ENCODE peak calls at places on chromosomes 4 and X, in eight cellular contexts. One of them, this sample, is unnamed.

GRCh38 chrX:136574548-136574947 is 42.5 kb downstream of the VGLL1 start:
- DNase-seq in coronary artery: no peak
- DNase-seq in HFF-Myc: no peak
- DNase-seq in activated T-helper 1 cell treated with anti-CD3 and anti-CD28 coated beads, Interleukin-12 subunit alpha, Interleukin-12 subunit beta, Interleukin-2, Interleukin-4 antibody, amounts not matched to agents 30 ng/mL and 10 ng/mL and 1 ng/mL, durations not matched to agents 14 hours and 24 hours and 36 hours: no peak
- DNase-seq in stimulated activated naive B cell treated with anti-CD40 and anti-IgM and Interleukin-4, amounts not matched to agents 10 μg/mL and 1 μg/mL and 100 μg/mL, for 72 hours: no peak
- DNase-seq in cardiac septum: no peak
- DNase-seq in sciatic nerve: no peak
- DNase-seq in fibroblast of lung: no peak
- DNase-seq in this sample: no peak

GRCh38 chr4:158777423-158777822 is 8.6 kb downstream of the FNIP2 start:
- DNase-seq in coronary artery: no peak
- DNase-seq in HFF-Myc: no peak
- DNase-seq in activated T-helper 1 cell treated with anti-CD3 and anti-CD28 coated beads, Interleukin-12 subunit alpha, Interleukin-12 subunit beta, Interleukin-2, Interleukin-4 antibody, amounts not matched to agents 30 ng/mL and 10 ng/mL and 1 ng/mL, durations not matched to agents 14 hours and 24 hours and 36 hours: no peak
- DNase-seq in stimulated activated naive B cell treated with anti-CD40 and anti-IgM and Interleukin-4, amounts not matched to agents 10 μg/mL and 1 μg/mL and 100 μg/mL, for 72 hours: no peak
- DNase-seq in cardiac septum: no peak
- DNase-seq in sciatic nerve: no peak
- DNase-seq in fibroblast of lung: no peak
- DNase-seq in this sample: no peak

GRCh38 chr4:151248519-151248918 is 28.4 kb upstream of the PRSS48 start:
- DNase-seq in coronary artery: no peak
- DNase-seq in HFF-Myc: no peak
- DNase-seq in activated T-helper 1 cell treated with anti-CD3 and anti-CD28 coated beads, Interleukin-12 subunit alpha, Interleukin-12 subunit beta, Interleukin-2, Interleukin-4 antibody, amounts not matched to agents 30 ng/mL and 10 ng/mL and 1 ng/mL, durations not matched to agents 14 hours and 24 hours and 36 hours: no peak
- DNase-seq in stimulated activated naive B cell treated with anti-CD40 and anti-IgM and Interleukin-4, amounts not matched to agents 10 μg/mL and 1 μg/mL and 100 μg/mL, for 72 hours: no peak
- DNase-seq in cardiac septum: no peak
- DNase-seq in sciatic nerve: no peak
- DNase-seq in fibroblast of lung: no peak
- DNase-seq in this sample: no peak

GRCh38 chrX:107454302-107454701 is 4.8 kb downstream of the FRMPD3 start:
- DNase-seq in coronary artery: no peak
- DNase-seq in HFF-Myc: peak; percentile 2
- DNase-seq in activated T-helper 1 cell treated with anti-CD3 and anti-CD28 coated beads, Interleukin-12 subunit alpha, Interleukin-12 subunit beta, Interleukin-2, Interleukin-4 antibody, amounts not matched to agents 30 ng/mL and 10 ng/mL and 1 ng/mL, durations not matched to agents 14 hours and 24 hours and 36 hours: no peak
- DNase-seq in stimulated activated naive B cell treated with anti-CD40 and anti-IgM and Interleukin-4, amounts not matched to agents 10 μg/mL and 1 μg/mL and 100 μg/mL, for 72 hours: no peak
- DNase-seq in cardiac septum: no peak
- DNase-seq in sciatic nerve: no peak
- DNase-seq in fibroblast of lung: no peak
- DNase-seq in this sample: no peak

GRCh38 chrX:129875669-129876068 is 30.3 kb upstream of the UTP14A start:
- DNase-seq in coronary artery: no peak
- DNase-seq in HFF-Myc: peak; percentile 83
- DNase-seq in activated T-helper 1 cell treated with anti-CD3 and anti-CD28 coated beads, Interleukin-12 subunit alpha, Interleukin-12 subunit beta, Interleukin-2, Interleukin-4 antibody, amounts not matched to agents 30 ng/mL and 10 ng/mL and 1 ng/mL, durations not matched to agents 14 hours and 24 hours and 36 hours: no peak
- DNase-seq in stimulated activated naive B cell treated with anti-CD40 and anti-IgM and Interleukin-4, amounts not matched to agents 10 μg/mL and 1 μg/mL and 100 μg/mL, for 72 hours: no peak
- DNase-seq in cardiac septum: no peak
- DNase-seq in sciatic nerve: no peak
- DNase-seq in fibroblast of lung: peak; percentile 70
- DNase-seq in this sample: no peak

GRCh38 chr4:23333946-23334878 is 555.6 kb downstream of the PPARGC1A start:
- DNase-seq in coronary artery: no peak
- DNase-seq in HFF-Myc: peak; percentile 10
- DNase-seq in activated T-helper 1 cell treated with anti-CD3 and anti-CD28 coated beads, Interleukin-12 subunit alpha, Interleukin-12 subunit beta, Interleukin-2, Interleukin-4 antibody, amounts not matched to agents 30 ng/mL and 10 ng/mL and 1 ng/mL, durations not matched to agents 14 hours and 24 hours and 36 hours: peak; percentile 53
- DNase-seq in stimulated activated naive B cell treated with anti-CD40 and anti-IgM and Interleukin-4, amounts not matched to agents 10 μg/mL and 1 μg/mL and 100 μg/mL, for 72 hours: peak; percentile 4
- DNase-seq in cardiac septum: no peak
- DNase-seq in sciatic nerve: no peak
- DNase-seq in fibroblast of lung: peak; percentile 98
- DNase-seq in this sample: peak; percentile 62

GRCh38 chrX:72351606-72352338 is 46.1 kb upstream of the CITED1 start:
- DNase-seq in coronary artery: no peak
- DNase-seq in HFF-Myc: peak; percentile 41
- DNase-seq in activated T-helper 1 cell treated with anti-CD3 and anti-CD28 coated beads, Interleukin-12 subunit alpha, Interleukin-12 subunit beta, Interleukin-2, Interleukin-4 antibody, amounts not matched to agents 30 ng/mL and 10 ng/mL and 1 ng/mL, durations not matched to agents 14 hours and 24 hours and 36 hours: no peak
- DNase-seq in stimulated activated naive B cell treated with anti-CD40 and anti-IgM and Interleukin-4, amounts not matched to agents 10 μg/mL and 1 μg/mL and 100 μg/mL, for 72 hours: no peak
- DNase-seq in cardiac septum: peak; percentile 5
- DNase-seq in sciatic nerve: peak; percentile 70
- DNase-seq in fibroblast of lung: peak; percentile 9
- DNase-seq in this sample: no peak

GRCh38 chr4:122038896-122039295 is 87.0 kb upstream of the TRPC3 start:
- DNase-seq in coronary artery: no peak
- DNase-seq in HFF-Myc: no peak
- DNase-seq in activated T-helper 1 cell treated with anti-CD3 and anti-CD28 coated beads, Interleukin-12 subunit alpha, Interleukin-12 subunit beta, Interleukin-2, Interleukin-4 antibody, amounts not matched to agents 30 ng/mL and 10 ng/mL and 1 ng/mL, durations not matched to agents 14 hours and 24 hours and 36 hours: no peak
- DNase-seq in stimulated activated naive B cell treated with anti-CD40 and anti-IgM and Interleukin-4, amounts not matched to agents 10 μg/mL and 1 μg/mL and 100 μg/mL, for 72 hours: no peak
- DNase-seq in cardiac septum: no peak
- DNase-seq in sciatic nerve: no peak
- DNase-seq in fibroblast of lung: peak; percentile 25
- DNase-seq in this sample: no peak

GRCh38 chr4:103137446-103137827 is 37.8 kb upstream of the BDH2 start:
- DNase-seq in coronary artery: no peak
- DNase-seq in HFF-Myc: no peak
- DNase-seq in activated T-helper 1 cell treated with anti-CD3 and anti-CD28 coated beads, Interleukin-12 subunit alpha, Interleukin-12 subunit beta, Interleukin-2, Interleukin-4 antibody, amounts not matched to agents 30 ng/mL and 10 ng/mL and 1 ng/mL, durations not matched to agents 14 hours and 24 hours and 36 hours: no peak
- DNase-seq in stimulated activated naive B cell treated with anti-CD40 and anti-IgM and Interleukin-4, amounts not matched to agents 10 μg/mL and 1 μg/mL and 100 μg/mL, for 72 hours: no peak
- DNase-seq in cardiac septum: no peak
- DNase-seq in sciatic nerve: no peak
- DNase-seq in fibroblast of lung: no peak
- DNase-seq in this sample: no peak

This sample was measured in CD14-positive monocyte.